ENCODE peak calls at places on chromosome 20, in nine cellular contexts. One of them, this sample, is unnamed.

GRCh38 chr20:21941941-21942805 is 236.7 kb downstream of the PAX1 start:
- DNase-seq in A549: no peak
- DNase-seq in stomach: no peak
- DNase-seq in tibial nerve: no peak
- DNase-seq in HepG2: no peak
- DNase-seq in ovary: no peak
- DNase-seq in K562: no peak
- DNase-seq in GM12878: no peak
- DNase-seq in upper lobe of left lung: no peak
- DNase-seq in this sample: no peak

GRCh38 chr20:21388566-21388965 is 8.8 kb downstream of the NKX2-4 start:
- DNase-seq in A549: no peak
- DNase-seq in stomach: no peak
- DNase-seq in tibial nerve: no peak
- DNase-seq in HepG2: no peak
- DNase-seq in ovary: no peak
- DNase-seq in K562: no peak
- DNase-seq in GM12878: no peak
- DNase-seq in upper lobe of left lung: no peak
- DNase-seq in this sample: no peak

GRCh38 chr20:6802227-6802626 is 34.7 kb downstream of the BMP2 start:
- DNase-seq in A549: no peak
- DNase-seq in stomach: no peak
- DNase-seq in tibial nerve: no peak
- DNase-seq in HepG2: no peak
- DNase-seq in ovary: no peak
- DNase-seq in K562: no peak
- DNase-seq in GM12878: no peak
- DNase-seq in upper lobe of left lung: no peak
- DNase-seq in this sample: no peak

GRCh38 chr20:42192321-42192720 is 574.1 kb upstream of the CHD6 start:
- DNase-seq in A549: no peak
- DNase-seq in stomach: no peak
- DNase-seq in tibial nerve: no peak
- DNase-seq in HepG2: no peak
- DNase-seq in ovary: no peak
- DNase-seq in K562: no peak
- DNase-seq in GM12878: no peak
- DNase-seq in upper lobe of left lung: no peak
- DNase-seq in this sample: no peak

GRCh38 chr20:33551778-33552177 is 61.9 kb downstream of the CBFA2T2 start:
- DNase-seq in A549: no peak
- DNase-seq in stomach: no peak
- DNase-seq in tibial nerve: no peak
- DNase-seq in HepG2: no peak
- DNase-seq in ovary: no peak
- DNase-seq in K562: no peak
- DNase-seq in GM12878: no peak
- DNase-seq in upper lobe of left lung: no peak
- DNase-seq in this sample: no peak

GRCh38 chr20:20713244-20713765 is 861 bp upstream of the RALGAPA2 start:
- DNase-seq in A549: no peak
- DNase-seq in stomach: no peak
- DNase-seq in tibial nerve: no peak
- DNase-seq in HepG2: peak; percentile 22
- DNase-seq in ovary: peak; percentile 48
- DNase-seq in K562: no peak
- DNase-seq in GM12878: no peak
- DNase-seq in upper lobe of left lung: no peak
- DNase-seq in this sample: peak; percentile 89

GRCh38 chr20:19384940-19385339 is 172.5 kb downstream of the SLC24A3 start:
- DNase-seq in A549: no peak
- DNase-seq in stomach: no peak
- DNase-seq in tibial nerve: no peak
- DNase-seq in HepG2: no peak
- DNase-seq in ovary: no peak
- DNase-seq in K562: no peak
- DNase-seq in GM12878: no peak
- DNase-seq in upper lobe of left lung: no peak
- DNase-seq in this sample: no peak

GRCh38 chr20:56468317-56469076 is at the start of gene RTF2:
- DNase-seq in A549: peak; percentile 94
- DNase-seq in stomach: peak; percentile 94
- DNase-seq in tibial nerve: peak; percentile 77
- DNase-seq in HepG2: peak; percentile 89
- DNase-seq in ovary: peak; percentile 94
- DNase-seq in K562: peak; percentile 96
- DNase-seq in GM12878: peak; percentile 86
- DNase-seq in upper lobe of left lung: peak; percentile 91
- DNase-seq in this sample: peak; percentile 98

GRCh38 chr20:57048027-57048869 is 218.2 kb downstream of the BMP7 start:
- DNase-seq in A549: peak; percentile 81
- DNase-seq in stomach: no peak
- DNase-seq in tibial nerve: no peak
- DNase-seq in HepG2: peak; percentile 35
- DNase-seq in ovary: no peak
- DNase-seq in K562: peak; percentile 81
- DNase-seq in GM12878: no peak
- DNase-seq in upper lobe of left lung: no peak
- DNase-seq in this sample: no peak

GRCh38 chr20:5008743-5009142 is 7.4 kb upstream of the SLC23A2 start:
- DNase-seq in A549: no peak
- DNase-seq in stomach: no peak
- DNase-seq in tibial nerve: no peak
- DNase-seq in HepG2: no peak
- DNase-seq in ovary: no peak
- DNase-seq in K562: no peak
- DNase-seq in GM12878: no peak
- DNase-seq in upper lobe of left lung: peak; percentile 48
- DNase-seq in this sample: no peak

GRCh38 chr20:58661298-58662141 is 10.4 kb downstream of the STX16 start:
- DNase-seq in A549: no peak
- DNase-seq in stomach: no peak
- DNase-seq in tibial nerve: no peak
- DNase-seq in HepG2: no peak
- DNase-seq in ovary: no peak
- DNase-seq in K562: no peak
- DNase-seq in GM12878: no peak
- DNase-seq in upper lobe of left lung: no peak
- DNase-seq in this sample: peak; percentile 83

GRCh38 chr20:6122873-6123649 is at the start of gene FERMT1:
- DNase-seq in A549: peak; percentile 89
- DNase-seq in stomach: peak; percentile 68
- DNase-seq in tibial nerve: no peak
- DNase-seq in HepG2: peak; percentile 84
- DNase-seq in ovary: peak; percentile 52
- DNase-seq in K562: no peak
- DNase-seq in GM12878: no peak
- DNase-seq in upper lobe of left lung: peak; percentile 47
- DNase-seq in this sample: peak; percentile 91

GRCh38 chr20:32976746-32977145 is 27.5 kb downstream of the SUN5 start:
- DNase-seq in A549: no peak
- DNase-seq in stomach: no peak
- DNase-seq in tibial nerve: no peak
- DNase-seq in HepG2: no peak
- DNase-seq in ovary: no peak
- DNase-seq in K562: no peak
- DNase-seq in GM12878: no peak
- DNase-seq in upper lobe of left lung: no peak
- DNase-seq in this sample: no peak

GRCh38 chr20:1341561-1342265 is 12.8 kb upstream of the SDCBP2 start:
- DNase-seq in A549: no peak
- DNase-seq in stomach: no peak
- DNase-seq in tibial nerve: no peak
- DNase-seq in HepG2: no peak
- DNase-seq in ovary: no peak
- DNase-seq in K562: no peak
- DNase-seq in GM12878: no peak
- DNase-seq in upper lobe of left lung: peak; percentile 8
- DNase-seq in this sample: peak; percentile 37

GRCh38 chr20:9572690-9573089 is 58.3 kb downstream of the LAMP5 start:
- DNase-seq in A549: no peak
- DNase-seq in stomach: no peak
- DNase-seq in tibial nerve: no peak
- DNase-seq in HepG2: no peak
- DNase-seq in ovary: no peak
- DNase-seq in K562: no peak
- DNase-seq in GM12878: no peak
- DNase-seq in upper lobe of left lung: no peak
- DNase-seq in this sample: no peak

GRCh38 chr20:42097741-42098140 is 479.6 kb upstream of the CHD6 start:
- DNase-seq in A549: no peak
- DNase-seq in stomach: no peak
- DNase-seq in tibial nerve: no peak
- DNase-seq in HepG2: no peak
- DNase-seq in ovary: no peak
- DNase-seq in K562: no peak
- DNase-seq in GM12878: no peak
- DNase-seq in upper lobe of left lung: no peak
- DNase-seq in this sample: no peak

GRCh38 chr20:61252601-61253263 is 671 bp downstream of the CDH4 start:
- DNase-seq in A549: peak; percentile 22
- DNase-seq in stomach: no peak
- DNase-seq in tibial nerve: no peak
- DNase-seq in HepG2: no peak
- DNase-seq in ovary: no peak
- DNase-seq in K562: no peak
- DNase-seq in GM12878: no peak
- DNase-seq in upper lobe of left lung: no peak
- DNase-seq in this sample: no peak

GRCh38 chr20:24402234-24402633 is 67.2 kb upstream of the SYNDIG1 start:
- DNase-seq in A549: no peak
- DNase-seq in stomach: no peak
- DNase-seq in tibial nerve: no peak
- DNase-seq in HepG2: no peak
- DNase-seq in ovary: no peak
- DNase-seq in K562: no peak
- DNase-seq in GM12878: no peak
- DNase-seq in upper lobe of left lung: no peak
- DNase-seq in this sample: peak; percentile 53

GRCh38 chr20:18223399-18223798 is 64.9 kb upstream of the ZNF133 start:
- DNase-seq in A549: no peak
- DNase-seq in stomach: no peak
- DNase-seq in tibial nerve: no peak
- DNase-seq in HepG2: no peak
- DNase-seq in ovary: no peak
- DNase-seq in K562: no peak
- DNase-seq in GM12878: no peak
- DNase-seq in upper lobe of left lung: no peak
- DNase-seq in this sample: no peak

DNA sequence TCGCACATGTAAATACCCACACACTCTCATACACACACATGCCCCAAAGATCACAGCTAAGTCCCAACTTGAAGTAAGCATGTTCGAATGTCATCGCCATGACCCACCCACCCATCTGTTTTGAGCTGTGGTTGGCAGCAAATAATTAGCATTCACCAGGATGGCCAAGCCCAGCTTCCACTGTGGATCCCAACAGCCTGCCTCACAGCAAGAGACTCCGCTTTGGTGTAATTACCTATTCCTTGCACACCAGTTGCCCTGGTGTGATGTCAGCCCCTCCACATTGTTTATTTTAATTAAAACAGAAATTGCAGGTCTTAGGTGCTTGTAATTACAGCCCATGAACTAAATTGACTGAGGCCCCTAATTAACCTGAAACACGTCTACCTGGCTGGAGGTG is 81.1 kb downstream of the MAFB start:
- DNase-seq in A549: no peak
- DNase-seq in stomach: no peak
- DNase-seq in tibial nerve: no peak
- DNase-seq in HepG2: no peak
- DNase-seq in ovary: no peak
- DNase-seq in K562: no peak
- DNase-seq in GM12878: no peak
- DNase-seq in upper lobe of left lung: no peak
- DNase-seq in this sample: peak; percentile 50
- TF ChIP-seq EP300 in A549: no peak
- TF ChIP-seq EP300 in stomach: no peak
- TF ChIP-seq EP300 in tibial nerve: no peak
- TF ChIP-seq EP300 in HepG2: no peak
- TF ChIP-seq EP300 in ovary: no peak
- TF ChIP-seq EP300 in K562: no peak
- TF ChIP-seq EP300 in GM12878: no peak
- TF ChIP-seq EP300 in upper lobe of left lung: no peak
- TF ChIP-seq EP300 in this sample: no peak

DNA sequence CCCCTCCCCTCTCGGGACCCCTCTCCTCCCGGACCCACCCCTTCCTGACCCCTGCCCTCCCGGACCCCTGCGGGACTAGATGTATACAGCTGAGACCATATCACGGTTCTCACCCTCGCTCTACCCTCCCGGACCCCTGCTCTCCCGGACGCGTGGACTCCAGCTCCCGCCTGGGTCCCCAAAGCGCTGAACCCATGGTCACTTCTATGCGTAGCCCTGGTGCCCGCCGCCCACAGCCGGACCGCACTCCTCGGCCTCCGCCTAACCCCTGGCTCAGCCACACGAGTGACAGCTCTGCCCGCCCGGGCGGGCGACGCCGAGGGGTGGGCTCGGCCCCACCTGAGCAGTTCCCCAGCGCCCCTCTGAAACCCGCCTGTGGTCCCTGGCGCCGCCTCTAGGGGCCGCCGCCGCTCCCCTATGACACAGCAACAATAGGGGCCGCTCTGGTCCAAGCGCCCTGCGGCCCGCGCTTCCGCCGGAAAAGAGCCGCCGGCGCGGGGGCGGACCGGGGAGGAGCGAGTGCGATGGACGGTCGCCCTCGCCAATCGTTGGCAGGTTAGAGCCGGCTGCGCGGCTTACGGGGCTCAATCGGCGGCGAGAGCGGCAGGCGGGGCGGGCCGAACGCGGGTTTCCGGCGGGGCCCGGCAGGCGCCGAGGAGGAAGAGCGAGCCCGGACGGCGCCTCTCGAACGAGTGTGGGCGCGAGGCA is at the start of gene ADRM1:
- DNase-seq in A549: peak; percentile 97
- DNase-seq in stomach: peak; percentile 97
- DNase-seq in tibial nerve: peak; percentile 91
- DNase-seq in HepG2: peak; percentile 97
- DNase-seq in ovary: peak; percentile 95
- DNase-seq in K562: peak; percentile 95
- DNase-seq in GM12878: peak; percentile 76
- DNase-seq in upper lobe of left lung: peak; percentile 97
- DNase-seq in this sample: peak; percentile 98
- TF ChIP-seq POLR2A in A549: peak; percentile 43
- TF ChIP-seq POLR2A in stomach: no peak
- TF ChIP-seq POLR2A in tibial nerve: no peak
- TF ChIP-seq POLR2A in HepG2: peak; percentile 70
- TF ChIP-seq POLR2A in ovary: peak; percentile 37
- TF ChIP-seq POLR2A in K562: peak; percentile 80
- TF ChIP-seq POLR2A in GM12878: peak; percentile 91
- TF ChIP-seq POLR2A in upper lobe of left lung: no peak
- TF ChIP-seq POLR2A in this sample: peak; percentile 39

GRCh38 chr20:46689082-46689753 is at the start of gene TP53RK:
- DNase-seq in A549: peak; percentile 100
- DNase-seq in stomach: peak; percentile 99
- DNase-seq in tibial nerve: peak; percentile 97
- DNase-seq in HepG2: peak; percentile 81
- DNase-seq in ovary: peak; percentile 99
- DNase-seq in K562: peak; percentile 97
- DNase-seq in GM12878: peak; percentile 97
- DNase-seq in upper lobe of left lung: peak; percentile 99
- DNase-seq in this sample: peak; percentile 99
- TF ChIP-seq CTCF in A549: no peak
- TF ChIP-seq CTCF in stomach: peak; percentile 32
- TF ChIP-seq CTCF in tibial nerve: peak; percentile 38
- TF ChIP-seq CTCF in HepG2: peak; percentile 5
- TF ChIP-seq CTCF in ovary: peak; percentile 64
- TF ChIP-seq CTCF in K562: no peak
- TF ChIP-seq CTCF in GM12878: peak; percentile 26
- TF ChIP-seq CTCF in upper lobe of left lung: peak; percentile 57
- TF ChIP-seq CTCF in this sample: peak; percentile 57

GRCh38 chr20:64104667-64105451 is 2.5 kb downstream of the NPBWR2 start:
- DNase-seq in A549: no peak
- DNase-seq in stomach: no peak
- DNase-seq in tibial nerve: no peak
- DNase-seq in HepG2: no peak
- DNase-seq in ovary: no peak
- DNase-seq in K562: no peak
- DNase-seq in GM12878: no peak
- DNase-seq in upper lobe of left lung: peak; percentile 12
- DNase-seq in this sample: no peak
- TF ChIP-seq EP300 in A549: no peak
- TF ChIP-seq EP300 in stomach: no peak
- TF ChIP-seq EP300 in tibial nerve: no peak
- TF ChIP-seq EP300 in HepG2: no peak
- TF ChIP-seq EP300 in ovary: no peak
- TF ChIP-seq EP300 in K562: no peak
- TF ChIP-seq EP300 in GM12878: no peak
- TF ChIP-seq EP300 in upper lobe of left lung: no peak
- TF ChIP-seq EP300 in this sample: no peak